ENCODE peak calls at places on chromosomes 4 and X, in nine cellular contexts. Y, G, R, U, T, X, V, O and E are unnamed samples.

GRCh38 chr4:12471193-12471592 is 1012.9 kb downstream of the RAB28 start:
- DNase-seq in T (no peak), R (no peak), V (no peak), G (no peak), Y (no peak), O (no peak), X (no peak), U (no peak), E (no peak)

GRCh38 chr4:86338989-86339388 is 20.9 kb downstream of the MAPK10 start:
- DNase-seq in G (no peak), V (no peak), R (no peak), Y (peak), T (peak), X (peak), O (peak), U (no peak), E (no peak)

GRCh38 chr4:100189820-100190642 is at the start of gene DDIT4L:
- DNase-seq in T (peak), O (peak), R (no peak), G (peak), Y (peak), U (peak), X (peak), V (no peak), E (no peak)

GRCh38 chr4:154836513-154836912 is 55.4 kb downstream of the RBM46 start:
- DNase-seq in X (no peak), V (no peak), G (no peak), O (no peak), R (no peak), U (no peak), Y (no peak), T (no peak), E (no peak)

GRCh38 chr4:169239236-169239905 is 31.4 kb downstream of the SH3RF1 start:
- DNase-seq in G (no peak), V (no peak), U (no peak), R (no peak), X (no peak), O (peak), Y (peak), T (no peak), E (no peak)

GRCh38 chr4:154618708-154619315 is 6.4 kb upstream of the FGG start:
- DNase-seq in V (peak), T (peak), R (peak), X (peak), O (peak), G (no peak), U (no peak), Y (peak), E (no peak)

GRCh38 chrX:102126863-102127262 is 1.4 kb downstream of the TCEAL2 start:
- DNase-seq in V (no peak), G (no peak), T (peak), R (no peak), O (no peak), Y (no peak), U (no peak), X (no peak), E (no peak)

GRCh38 chr4:54185380-54185779 is 43.7 kb upstream of the PDGFRA start:
- DNase-seq in T (no peak), V (no peak), R (no peak), G (no peak), X (peak), Y (no peak), U (no peak), O (no peak), E (no peak)

GRCh38 chr4:8599657-8600056 is 7.1 kb downstream of the CPZ start:
- DNase-seq in V (no peak), O (peak), G (no peak), T (no peak), R (no peak), U (no peak), Y (peak), X (peak), E (no peak)

GRCh38 chr4:3074846-3075651 is 568 bp downstream of the HTT start:
- DNase-seq in X (peak), R (peak), T (peak), Y (peak), U (no peak), G (no peak), V (peak), O (peak), E (peak)

GRCh38 chrX:67953658-67954057 is 409.8 kb downstream of the AR start:
- DNase-seq in Y (no peak), T (no peak), U (no peak), R (no peak), X (no peak), O (no peak), V (no peak), G (no peak), E (no peak)

GRCh38 chrX:30863969-30864368 is 25.1 kb downstream of the TAB3 start:
- DNase-seq in X (no peak), U (no peak), R (no peak), G (no peak), T (peak), Y (no peak), O (no peak), V (no peak), E (no peak)

GRCh38 chr4:176153124-176153523 is 42.3 kb downstream of the SPATA4 start:
- DNase-seq in U (no peak), O (no peak), G (no peak), R (no peak), T (peak), X (no peak), Y (no peak), V (no peak), E (no peak)

GRCh38 chr4:5921074-5921473 is 28.2 kb upstream of the CRMP1 start:
- DNase-seq in X (no peak), Y (peak), U (no peak), R (no peak), G (no peak), O (peak), T (no peak), V (no peak), E (no peak)

GRCh38 chr4:9952415-9952950 is 68.8 kb downstream of the SLC2A9 start:
- DNase-seq in Y (no peak), R (no peak), X (no peak), T (peak), O (no peak), U (no peak), G (no peak), V (no peak), E (no peak)

GRCh38 chr4:680931-681645 is 6.7 kb downstream of the MYL5 start:
- DNase-seq in X (peak), U (peak), Y (peak), V (no peak), O (peak), R (no peak), G (no peak), T (peak), E (no peak)

GRCh38 chr4:86924805-86925204 is 10.0 kb upstream of the AFF1 start:
- DNase-seq in R (no peak), T (no peak), V (no peak), O (peak), X (peak), G (no peak), Y (peak), U (no peak), E (no peak)

GRCh38 chr4:154490589-154491340 is 834 bp downstream of the DCHS2 start:
- DNase-seq in T (peak), V (no peak), X (no peak), U (no peak), R (no peak), O (no peak), G (no peak), Y (no peak), E (no peak)

GRCh38 chrX:151694661-151695582 is at the start of gene PRRG3:
- DNase-seq in V (no peak), T (peak), Y (no peak), G (no peak), O (no peak), X (no peak), R (no peak), U (no peak), E (no peak)

GRCh38 chr4:95213361-95213760 is 335.4 kb downstream of the UNC5C start:
- DNase-seq in O (no peak), Y (no peak), T (no peak), X (no peak), U (no peak), G (no peak), V (no peak), R (no peak), E (no peak)

GRCh38 chr4:102723511-102723910 is 37.3 kb downstream of the MANBA start:
- DNase-seq in Y (no peak), X (no peak), V (no peak), U (no peak), G (no peak), R (no peak), O (peak), T (no peak), E (no peak)